ENCODE peak calls at places on chromosomes 7 and 10, in nine cellular contexts. J, H, X, G, M, I, N, U and O are unnamed samples.

GRCh38 chr7:16647435-16647960 is 1.5 kb downstream of the BZW2 start:
- DNase-seq in J (no peak), I (no peak), U (no peak), X (no peak), G (no peak), M (no peak), H (no peak), N (no peak), O (no peak)

GRCh38 chr10:119346063-119346835 is 138.9 kb downstream of the GRK5 start:
- DNase-seq in M (no peak), N (no peak), I (no peak), H (no peak), U (peak; percentile 59), G (no peak), X (no peak), J (no peak), O (no peak)

GRCh38 chr10:132329565-132330485 is 2.2 kb upstream of the LRRC27 start:
- DNase-seq in J (no peak), H (peak; percentile 86), N (no peak), I (no peak), U (no peak), M (peak; percentile 49), X (peak; percentile 53), G (peak; percentile 55), O (no peak)

GRCh38 chr7:120273476-120273975 is 551 bp downstream of the KCND2 start:
- DNase-seq in H (peak; percentile 49), G (no peak), I (no peak), U (peak; percentile 66), J (peak; percentile 64), N (no peak), M (no peak), X (no peak), O (peak; percentile 74)

GRCh38 chr7:2862831-2863361 is 18.8 kb upstream of the GNA12 start:
- DNase-seq in J (no peak), M (no peak), G (no peak), X (no peak), H (no peak), U (no peak), I (peak; percentile 42), N (no peak), O (no peak)

GRCh38 chr7:27198871-27199801 is 755 bp downstream of the HOXA13 start:
- DNase-seq in X (no peak), U (no peak), N (no peak), I (no peak), H (no peak), J (peak; percentile 51), G (no peak), M (no peak), O (no peak)

GRCh38 chr10:132139526-132139925 is 47.2 kb upstream of the DPYSL4 start:
- DNase-seq in H (no peak), M (no peak), G (no peak), U (no peak), X (no peak), N (no peak), J (no peak), I (no peak), O (no peak)

GRCh38 chr7:4830176-4830575 is 31.7 kb downstream of the PAPOLB start:
- DNase-seq in U (peak; percentile 92), I (peak; percentile 20), H (peak; percentile 72), G (peak; percentile 51), N (peak; percentile 27), J (peak; percentile 77), X (no peak), M (peak; percentile 42), O (peak; percentile 61)